ENCODE peak calls at places on chromosomes 2 and 18, in six cellular contexts. Y is glomerular endothelial cell; F is stimulated activated CD8-positive, alpha-beta memory T cell treated with anti-CD3 and anti-CD28 coated beads, Interleukin-15, amount 100 ng/mL, for 1 hour; B is chondrocyte; Z is HFFc6; G is WTC11. N is an unnamed sample.

GRCh38 chr2:236499691-236500573 is 69.7 kb upstream of the ACKR3 start:
- DNase-seq in G (no peak), F (no peak), Y (no peak), B (no peak), Z (no peak), N (no peak)

GRCh38 chr2:118241128-118241527 is 152.9 kb downstream of the INSIG2 start:
- DNase-seq in Z (no peak), B (no peak), F (no peak), G (no peak), Y (no peak), N (no peak)

GRCh38 chr2:173720310-173720709 is 244.9 kb downstream of the SP3 start:
- DNase-seq in Y (no peak), G (no peak), F (no peak), B (no peak), Z (peak), N (no peak)

GRCh38 chr2:10912076-10912731 is 470 bp downstream of the KCNF1 start:
- DNase-seq in Y (no peak), F (no peak), G (no peak), Z (no peak), B (peak), N (no peak)

GRCh38 chr18:361941-362913 is 94.4 kb upstream of the THOC1 start:
- DNase-seq in B (no peak), Y (no peak), F (no peak), Z (peak), G (no peak), N (peak)

GRCh38 chr18:78006006-78006802 is 756.6 kb downstream of the GALR1 start:
- DNase-seq in Z (no peak), Y (no peak), F (no peak), G (no peak), B (no peak), N (no peak)

GRCh38 chr2:156784034-156784433 is 347.9 kb downstream of the GPD2 start:
- DNase-seq in G (no peak), F (no peak), Z (no peak), Y (no peak), B (no peak), N (no peak)

GRCh38 chr18:37712776-37713175 is 147.2 kb upstream of the CELF4 start:
- DNase-seq in G (no peak), Y (no peak), F (no peak), Z (no peak), B (no peak), N (no peak)

GRCh38 chr2:47187124-47187523 is 32.0 kb upstream of the STPG4 start:
- DNase-seq in Y (no peak), F (no peak), G (no peak), B (no peak), Z (no peak), N (no peak)

GRCh38 chr18:8462651-8463185 is 146.5 kb upstream of the RAB12 start:
- DNase-seq in F (no peak), G (no peak), B (no peak), Y (no peak), Z (no peak), N (no peak)

GRCh38 chr2:224666951-224667553 is 49.1 kb downstream of the CCDC195 start:
- DNase-seq in Z (no peak), F (no peak), Y (no peak), B (no peak), G (no peak), N (no peak)

GRCh38 chr18:25599443-25599842 is 247.5 kb upstream of the ZNF521 start:
- DNase-seq in Z (no peak), Y (no peak), B (no peak), F (no peak), G (no peak), N (no peak)

GRCh38 chr2:26185954-26186353 is 13.1 kb downstream of the GAREM2 start:
- DNase-seq in G (no peak), Z (no peak), B (no peak), Y (no peak), F (no peak), N (no peak)

GRCh38 chr18:378039-378438 is 110.2 kb upstream of the THOC1 start:
- DNase-seq in Z (no peak), B (no peak), F (no peak), Y (no peak), G (no peak), N (no peak)

GRCh38 chr2:139031722-139032121 is 251.5 kb upstream of the NXPH2 start:
- DNase-seq in G (peak), Y (no peak), B (no peak), F (no peak), Z (no peak), N (no peak)

GRCh38 chr2:235458839-235459273 is 35.0 kb upstream of the AGAP1 start:
- DNase-seq in F (no peak), Y (no peak), G (no peak), B (no peak), Z (peak), N (peak)

GRCh38 chr2:119387381-119388129 is 20.8 kb downstream of the DBI start:
- DNase-seq in B (no peak), F (no peak), G (no peak), Y (no peak), Z (peak), N (peak)

GRCh38 chr18:11322006-11322405 is 172.6 kb upstream of the PIEZO2 start:
- DNase-seq in Z (no peak), F (no peak), Y (no peak), G (no peak), B (no peak), N (peak)

GRCh38 chr18:31064130-31064529 is 21.6 kb upstream of the DSC3 start:
- DNase-seq in G (no peak), Z (no peak), B (no peak), Y (no peak), F (no peak), N (no peak)

GRCh38 chr2:235270951-235271350 is 222.9 kb upstream of the AGAP1 start:
- DNase-seq in Y (no peak), B (no peak), F (no peak), Z (peak), G (no peak), N (peak)

GRCh38 chr2:76998713-76999112 is 523.5 kb downstream of the LRRTM4 start:
- DNase-seq in Z (no peak), B (no peak), F (no peak), Y (no peak), G (no peak), N (peak)

GRCh38 chr18:3902676-3903075 is 452.7 kb downstream of the TGIF1 start:
- DNase-seq in Z (no peak), Y (no peak), G (no peak), F (no peak), B (no peak), N (no peak)

GRCh38 chr18:1663879-1664705 is 759.4 kb downstream of the ADCYAP1 start:
- DNase-seq in G (peak), F (no peak), Z (no peak), Y (peak), B (no peak), N (peak)

GRCh38 chr2:73260338-73260984 is 23.8 kb downstream of the FBXO41 start:
- DNase-seq in Z (peak), G (peak), B (no peak), F (no peak), Y (peak), N (no peak)

GRCh38 chr2:58895849-58896248 is 654.7 kb upstream of the FANCL start:
- DNase-seq in Z (no peak), F (no peak), B (no peak), Y (no peak), G (no peak), N (no peak)

GRCh38 chr2:29022455-29023128 is 41.5 kb downstream of the TOGARAM2 start:
- DNase-seq in F (no peak), Y (no peak), Z (no peak), B (no peak), G (no peak), N (peak)

GRCh38 chr18:79627750-79628294 is 51.8 kb upstream of the CTDP1 start:
- DNase-seq in B (peak), Y (no peak), F (no peak), G (no peak), Z (no peak), N (no peak)

GRCh38 chr18:26489191-26489590 is 59.2 kb downstream of the KCTD1 start:
- DNase-seq in G (no peak), B (no peak), Y (no peak), Z (no peak), F (no peak), N (no peak)

N was measured in A172.